ENCODE peak calls at places on chromosomes 2 and 18, in nine cellular contexts. Z, F, B, N, L, P, C, E and Q are unnamed samples.

GRCh38 chr2:223970343-223971128 is 13.3 kb downstream of the MRPL44 start:
- DNase-seq in Z (peak; percentile 64), F (no peak), B (no peak), N (no peak), L (peak; percentile 82), P (no peak), C (peak; percentile 67), E (no peak), Q (peak; percentile 71)

GRCh38 chr18:21740474-21740723 is 193 bp upstream of the MIB1 start:
- DNase-seq in Z (peak; percentile 78), F (no peak), B (peak; percentile 98), N (no peak), L (no peak), P (peak; percentile 99), C (peak; percentile 94), E (peak; percentile 99), Q (peak; percentile 97)

GRCh38 chr2:64277101-64277849 is 133.1 kb upstream of the PELI1 start:
- DNase-seq in Z (peak; percentile 96), F (no peak), B (no peak), N (no peak), L (peak; percentile 39), P (no peak), C (peak; percentile 50), E (no peak), Q (no peak)

GRCh38 chr18:35121531-35121930 is 80.3 kb downstream of the MAPRE2 start:
- DNase-seq in Z (no peak), F (no peak), B (no peak), N (no peak), L (no peak), P (no peak), C (no peak), E (no peak), Q (no peak)

GRCh38 chr2:215950009-215950408 is 63.3 kb downstream of the MREG start:
- DNase-seq in Z (peak; percentile 61), F (no peak), B (no peak), N (no peak), L (peak; percentile 75), P (no peak), C (peak; percentile 67), E (no peak), Q (peak; percentile 49)

GRCh38 chr2:26429779-26430654 is 28.3 kb downstream of the DRC1 start:
- DNase-seq in Z (no peak), F (no peak), B (no peak), N (no peak), L (no peak), P (no peak), C (peak; percentile 4), E (no peak), Q (no peak)

GRCh38 chr18:35106013-35106844 is 65.0 kb downstream of the MAPRE2 start:
- DNase-seq in Z (no peak), F (no peak), B (no peak), N (no peak), L (no peak), P (no peak), C (no peak), E (no peak), Q (no peak)

GRCh38 chr2:54579682-54580349 is 123.7 kb downstream of the SPTBN1 start:
- DNase-seq in Z (peak; percentile 77), F (no peak), B (no peak), N (no peak), L (no peak), P (no peak), C (no peak), E (no peak), Q (no peak)

GRCh38 chr2:190283783-190284182 is 35.8 kb downstream of the HIBCH start:
- DNase-seq in Z (no peak), F (no peak), B (no peak), N (no peak), L (no peak), P (no peak), C (peak; percentile 44), E (no peak), Q (peak; percentile 4)

GRCh38 chr2:233273120-233273519 is 21.6 kb downstream of the ATG16L1 start:
- DNase-seq in Z (no peak), F (no peak), B (no peak), N (no peak), L (no peak), P (no peak), C (no peak), E (no peak), Q (no peak)

GRCh38 chr2:105113616-105114275 is 75.9 kb downstream of the MRPS9 start:
- DNase-seq in Z (no peak), F (no peak), B (no peak), N (no peak), L (peak; percentile 39), P (no peak), C (no peak), E (no peak), Q (no peak)

GRCh38 chr2:195646424-195646823 is 10.6 kb upstream of the SLC39A10 start:
- DNase-seq in Z (no peak), F (no peak), B (no peak), N (no peak), L (peak; percentile 13), P (no peak), C (no peak), E (no peak), Q (no peak)
- H3K4me3 ChIP-seq in Z (no peak overlapping the region), F (no peak overlapping the region), B (no peak overlapping the region), N (no peak overlapping the region), L (no peak overlapping the region), P (no peak overlapping the region), C (no peak overlapping the region), E (no peak overlapping the region), Q (no peak overlapping the region)

DNA sequence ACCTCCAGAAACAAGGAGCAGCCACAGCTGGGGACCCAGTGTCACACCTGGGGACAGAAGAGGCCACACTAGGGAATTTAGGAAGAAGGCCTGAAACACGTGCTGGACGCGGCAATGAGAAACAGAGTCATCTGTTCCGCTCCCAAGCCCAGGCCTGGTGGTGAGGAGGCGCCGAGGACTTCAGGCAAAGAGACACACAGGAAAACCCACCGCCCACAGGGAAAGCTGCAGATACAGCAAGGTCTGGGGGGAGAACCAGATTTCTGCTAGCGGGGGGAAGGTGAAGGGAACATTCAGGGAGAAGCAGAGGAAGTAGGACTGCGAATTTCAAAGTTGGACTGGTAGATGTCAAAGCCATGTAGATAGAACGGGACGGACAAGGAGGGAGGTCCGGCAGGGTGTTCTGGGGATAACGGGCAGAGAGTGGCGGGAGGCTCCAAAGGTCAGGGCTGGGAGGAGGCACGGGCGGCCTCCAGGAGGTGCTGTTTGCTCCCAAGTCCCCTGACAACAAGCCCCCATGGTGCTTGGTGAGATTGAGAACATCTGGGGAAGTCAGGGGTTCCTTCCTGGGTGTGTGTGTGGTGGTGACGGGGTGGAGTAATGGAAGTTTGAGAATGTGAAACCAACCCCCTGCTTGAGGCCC is 351.7 kb upstream of the MYT1L start:
- DNase-seq in Z (no peak), F (no peak), B (no peak), N (no peak), L (no peak), P (no peak), C (no peak), E (no peak), Q (no peak)
- TF ChIP-seq CTCF in Z (no peak), F (no peak), B (no peak), N (no peak), L (peak; percentile 8), P (no peak), C (no peak), E (no peak), Q (no peak)

GRCh38 chr2:154699560-154699901 is 1.0 kb downstream of the KCNJ3 start:
- DNase-seq in Z (no peak), F (no peak), B (no peak), N (no peak), L (no peak), P (no peak), C (no peak), E (no peak), Q (no peak)

GRCh38 chr2:154696771-154697170 is 1.7 kb upstream of the KCNJ3 start:
- DNase-seq in Z (no peak), F (no peak), B (no peak), N (no peak), L (no peak), P (no peak), C (no peak), E (no peak), Q (no peak)

GRCh38 chr2:154698238-154698788 is at the start of gene KCNJ3:
- DNase-seq in Z (no peak), F (no peak), B (no peak), N (no peak), L (no peak), P (no peak), C (no peak), E (no peak), Q (no peak)

GRCh38 chr2:154698789-154699559 is 479 bp downstream of the KCNJ3 start:
- DNase-seq in Z (no peak), F (peak; percentile 75), B (no peak), N (no peak), L (no peak), P (peak; percentile 63), C (no peak), E (no peak), Q (no peak)

GRCh38 chr2:154697422-154698237 is 865 bp upstream of the KCNJ3 start:
- DNase-seq in Z (no peak), F (peak; percentile 74), B (peak; percentile 31), N (no peak), L (peak; percentile 10), P (no peak), C (no peak), E (no peak), Q (no peak)
- H3K4me3 ChIP-seq in Z (no peak overlapping the region), F (peak overlapping the region; percentile 62), B (peak overlapping the region; percentile 29), N (peak overlapping the region; percentile 72), L (peak overlapping the region; percentile 35), P (peak overlapping the region; percentile 34), C (no peak overlapping the region), E (peak overlapping the region; percentile 41), Q (no peak overlapping the region)

GRCh38 chr2:237167038-237167437 is 81.3 kb downstream of the COPS8 start:
- DNase-seq in Z (no peak), F (no peak), B (no peak), N (no peak), L (no peak), P (no peak), C (no peak), E (no peak), Q (no peak)

GRCh38 chr2:237167934-237168333 is 82.2 kb downstream of the COPS8 start:
- DNase-seq in Z (no peak), F (no peak), B (no peak), N (no peak), L (no peak), P (no peak), C (no peak), E (no peak), Q (no peak)

GRCh38 chr2:237171895-237172294 is 86.2 kb downstream of the COPS8 start:
- DNase-seq in Z (no peak), F (no peak), B (no peak), N (no peak), L (no peak), P (no peak), C (no peak), E (no peak), Q (peak; percentile 96)

GRCh38 chr2:237170017-237170416 is 84.3 kb downstream of the COPS8 start:
- DNase-seq in Z (no peak), F (no peak), B (no peak), N (no peak), L (no peak), P (no peak), C (peak; percentile 87), E (no peak), Q (peak; percentile 88)

DNA sequence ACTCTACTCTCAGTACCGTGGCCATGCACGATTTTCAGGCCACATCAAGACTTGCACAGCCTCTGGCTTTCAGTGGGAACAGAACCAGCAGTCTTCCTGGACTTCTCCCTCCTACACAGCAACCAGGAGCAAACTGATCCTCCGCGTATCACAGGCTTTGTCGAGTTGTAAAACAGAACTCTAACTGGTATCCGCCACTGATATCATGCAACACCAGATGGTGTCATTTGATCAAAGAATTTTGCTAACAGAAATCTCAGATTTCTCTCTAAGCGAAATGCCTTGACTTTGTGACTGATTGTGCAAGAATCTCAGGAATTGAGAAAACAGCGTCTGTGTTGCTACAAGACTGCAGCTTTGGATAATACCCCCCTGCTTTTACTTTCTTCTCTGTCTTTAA is 85.7 kb downstream of the COPS8 start:
- DNase-seq in Z (peak; percentile 78), F (no peak), B (no peak), N (no peak), L (peak; percentile 73), P (peak; percentile 83), C (peak; percentile 95), E (no peak), Q (peak; percentile 99)
- TF ChIP-seq CTCF in Z (peak; percentile 65), F (peak; percentile 13), B (no peak), N (no peak), L (peak; percentile 54), P (no peak), C (peak; percentile 47), E (no peak), Q (peak; percentile 22)